ENCODE peak calls at places on chromosomes 4 and X, in eight cellular contexts. W, K, V, E, A, Y, B and Z are unnamed samples.

GRCh38 chr4:53196872-53197759 is 168.7 kb downstream of the SCFD2 start:
- DNase-seq in W (peak), K (peak), V (no peak), E (peak), A (no peak), Y (no peak), B (no peak), Z (no peak)

GRCh38 chr4:39464886-39465501 is 6.1 kb downstream of the LIAS start:
- DNase-seq in W (peak), K (peak), V (no peak), E (peak), A (no peak), Y (no peak), B (no peak), Z (no peak)

GRCh38 chrX:37542791-37543190 is 28.7 kb upstream of the LANCL3 start:
- DNase-seq in W (no peak), K (no peak), V (no peak), E (no peak), A (no peak), Y (no peak), B (no peak), Z (no peak)

GRCh38 chrX:44733931-44734330 is 109.9 kb upstream of the DUSP21 start:
- DNase-seq in W (no peak), K (no peak), V (no peak), E (no peak), A (no peak), Y (no peak), B (no peak), Z (no peak)

GRCh38 chr4:3418029-3418762 is 23.6 kb upstream of the HGFAC start:
- DNase-seq in W (no peak), K (no peak), V (no peak), E (no peak), A (peak), Y (no peak), B (no peak), Z (no peak)

GRCh38 chr4:26093561-26093960 is 179.5 kb downstream of the SMIM20 start:
- DNase-seq in W (no peak), K (no peak), V (no peak), E (no peak), A (no peak), Y (no peak), B (no peak), Z (no peak)

GRCh38 chr4:108690738-108691137 is 40.3 kb downstream of the OSTC start:
- DNase-seq in W (no peak), K (no peak), V (no peak), E (no peak), A (no peak), Y (no peak), B (no peak), Z (no peak)

GRCh38 chr4:63212075-63212474 is 1197.2 kb downstream of the TECRL start:
- DNase-seq in W (no peak), K (no peak), V (no peak), E (no peak), A (no peak), Y (no peak), B (no peak), Z (no peak)

GRCh38 chrX:154096140-154097002 is 1.1 kb downstream of the MECP2 start:
- DNase-seq in W (no peak), K (no peak), V (no peak), E (peak), A (no peak), Y (no peak), B (no peak), Z (peak)

GRCh38 chr4:77582151-77582550 is 23.5 kb upstream of the CXCL13 start:
- DNase-seq in W (no peak), K (no peak), V (no peak), E (no peak), A (no peak), Y (no peak), B (no peak), Z (no peak)

GRCh38 chr4:26813698-26814097 is 46.9 kb upstream of the STIM2 start:
- DNase-seq in W (no peak), K (no peak), V (no peak), E (no peak), A (no peak), Y (no peak), B (no peak), Z (no peak)

GRCh38 chrX:119790977-119791436 is 423 bp downstream of the RPL39 start:
- DNase-seq in W (peak), K (no peak), V (no peak), E (peak), A (no peak), Y (peak), B (no peak), Z (peak)

GRCh38 chr4:54099959-54100606 is at the start of gene GSX2:
- DNase-seq in W (no peak), K (no peak), V (no peak), E (no peak), A (peak), Y (no peak), B (no peak), Z (peak)

GRCh38 chr4:138222041-138222440 is 20.1 kb downstream of the SLC7A11 start:
- DNase-seq in W (peak), K (no peak), V (no peak), E (peak), A (no peak), Y (no peak), B (no peak), Z (no peak)

GRCh38 chr4:89397464-89397863 is 89.9 kb upstream of the GPRIN3 start:
- DNase-seq in W (no peak), K (no peak), V (no peak), E (no peak), A (no peak), Y (no peak), B (no peak), Z (no peak)

GRCh38 chr4:23871420-23871819 is 18.4 kb downstream of the PPARGC1A start:
- DNase-seq in W (no peak), K (no peak), V (no peak), E (no peak), A (no peak), Y (no peak), B (no peak), Z (no peak)

GRCh38 chr4:55251896-55252295 is 94.1 kb upstream of the SRD5A3 start:
- DNase-seq in W (no peak), K (no peak), V (no peak), E (no peak), A (no peak), Y (no peak), B (no peak), Z (no peak)

GRCh38 chr4:75135068-75135825 is 202.3 kb downstream of the PARM1 start:
- DNase-seq in W (no peak), K (no peak), V (no peak), E (no peak), A (no peak), Y (no peak), B (no peak), Z (no peak)

DNA sequence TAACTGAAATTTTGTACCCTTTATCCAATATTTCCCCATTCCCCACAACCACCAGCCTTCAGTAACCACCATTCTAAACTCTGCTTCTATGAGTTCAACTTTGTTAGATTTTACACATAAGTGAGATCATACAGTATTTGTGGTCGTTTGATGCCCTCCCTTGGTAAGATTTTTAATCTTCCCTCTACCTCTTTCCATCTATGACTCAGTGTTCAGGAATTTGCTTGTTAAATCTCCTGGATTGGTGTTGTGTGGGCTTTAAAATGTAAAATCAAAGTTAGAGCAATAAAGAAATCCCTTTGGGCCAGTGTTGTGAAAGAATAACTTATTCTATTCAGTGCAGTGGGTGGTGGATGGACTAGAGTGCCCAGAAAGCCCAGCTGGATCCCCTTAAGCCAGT is 37.4 kb downstream of the SLC16A2 start:
- DNase-seq in W (peak), K (no peak), V (no peak), E (peak), A (no peak), Y (no peak), B (no peak), Z (no peak)
- TF ChIP-seq CTCF in W (no peak), K (peak), V (no peak), E (peak), A (no peak), Y (no peak), B (no peak), Z (no peak)

GRCh38 chr4:80264352-80264647 is 2.2 kb upstream of the FGF5 start:
- DNase-seq in W (no peak), K (no peak), V (no peak), E (no peak), A (no peak), Y (no peak), B (no peak), Z (no peak)
- TF ChIP-seq CTCF in W (no peak), K (no peak), V (no peak), E (no peak), A (no peak), Y (no peak), B (no peak), Z (no peak)

DNA sequence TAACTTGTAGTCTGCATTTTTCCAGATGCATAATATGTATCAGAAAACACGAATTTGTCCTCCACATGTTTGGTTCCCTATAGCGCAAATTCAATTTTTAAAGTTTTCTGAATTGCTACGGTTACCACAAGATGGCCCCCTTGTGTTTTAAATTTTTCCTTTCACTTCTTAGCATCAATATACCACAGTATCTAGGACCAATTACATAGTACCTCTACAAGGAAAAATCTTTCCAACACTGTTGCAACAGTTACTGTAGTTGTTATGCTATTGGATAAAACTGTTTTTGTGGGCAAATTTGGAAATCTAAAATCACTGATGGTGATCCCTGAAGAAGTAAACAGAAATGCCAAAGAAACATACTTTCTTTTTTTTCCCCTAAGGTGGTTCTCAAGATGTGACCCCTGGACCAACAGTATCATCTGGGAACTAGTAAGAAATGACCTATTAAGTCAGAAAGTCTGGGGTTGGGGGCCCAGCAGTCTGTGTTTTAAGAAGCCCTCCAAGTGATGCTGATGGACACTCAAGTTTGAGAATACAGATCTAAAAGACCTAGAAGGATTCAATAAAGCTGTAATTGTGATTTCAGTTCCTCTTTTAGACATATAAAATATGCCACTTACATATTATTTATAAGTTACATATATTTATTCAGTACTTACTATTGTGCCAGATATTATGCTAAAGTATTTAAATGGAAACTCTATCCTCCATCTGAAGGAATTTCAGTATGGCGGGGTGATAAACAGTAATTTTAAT is 3.1 kb downstream of the ZGRF1 start:
- DNase-seq in W (no peak), K (peak), V (no peak), E (peak), A (no peak), Y (no peak), B (no peak), Z (no peak)
- TF ChIP-seq CTCF in W (peak), K (peak), V (peak), E (peak), A (no peak), Y (peak), B (peak), Z (peak)

GRCh38 chrX:23907496-23908218 is at the start of the genes APOO and CXorf58:
- DNase-seq in W (peak), K (peak), V (peak), E (peak), A (peak), Y (peak), B (peak), Z (peak)
- TF ChIP-seq CTCF in W (peak), K (no peak), V (peak), E (peak), A (no peak), Y (peak), B (peak), Z (peak)

GRCh38 chrX:40757058-40757457 is 21.7 kb upstream of the MED14 start:
- DNase-seq in W (no peak), K (no peak), V (no peak), E (no peak), A (no peak), Y (no peak), B (no peak), Z (no peak)
- TF ChIP-seq CTCF in W (no peak), K (no peak), V (no peak), E (no peak), A (no peak), Y (no peak), B (no peak), Z (no peak)

GRCh38 chrX:129755779-129756650 is 17.2 kb downstream of the XPNPEP2 start:
- DNase-seq in W (no peak), K (no peak), V (no peak), E (no peak), A (no peak), Y (no peak), B (no peak), Z (no peak)
- TF ChIP-seq CTCF in W (no peak), K (no peak), V (no peak), E (no peak), A (no peak), Y (no peak), B (no peak), Z (no peak)

GRCh38 chrX:136162827-136163427 is 15.6 kb downstream of the FHL1 start:
- DNase-seq in W (peak), K (peak), V (no peak), E (peak), A (no peak), Y (no peak), B (no peak), Z (peak)
- TF ChIP-seq CTCF in W (peak), K (peak), V (peak), E (peak), A (no peak), Y (peak), B (peak), Z (peak)

GRCh38 chrX:113741744-113742143 is 842.1 kb upstream of the HTR2C start:
- DNase-seq in W (no peak), K (peak), V (no peak), E (peak), A (no peak), Y (no peak), B (no peak), Z (no peak)
- TF ChIP-seq CTCF in W (peak), K (peak), V (no peak), E (peak), A (no peak), Y (no peak), B (peak), Z (no peak)